ENCODE peak calls at places on chromosome 14, in six cellular contexts. One of them, this sample, is unnamed.
A peak's percentile ranks its signal among the peaks of the same experiment; 100 is the strongest.

GRCh38 chr14:77507762-77508161 is 9.1 kb upstream of the ISM2 start:
- ATAC-seq in HepG2: no peak
- ATAC-seq in GM12878: no peak
- ATAC-seq in K562: no peak
- ATAC-seq in upper lobe of left lung: no peak
- ATAC-seq in A549: no peak
- ATAC-seq in this sample: no peak

GRCh38 chr14:94571395-94571794 is 9.8 kb upstream of the SERPINA5 start:
- ATAC-seq in HepG2: no peak
- ATAC-seq in upper lobe of left lung: no peak
- ATAC-seq in A549: no peak
- ATAC-seq in K562: no peak
- ATAC-seq in GM12878: no peak
- ATAC-seq in this sample: no peak

GRCh38 chr14:60760648-60761364 is 26.2 kb downstream of the MNAT1 start:
- ATAC-seq in HepG2: no peak
- ATAC-seq in upper lobe of left lung: no peak
- ATAC-seq in A549: no peak
- ATAC-seq in K562: no peak
- ATAC-seq in GM12878: no peak
- ATAC-seq in this sample: no peak

GRCh38 chr14:38992067-38992835 is 110.8 kb downstream of the SEC23A start:
- ATAC-seq in A549: no peak
- ATAC-seq in HepG2: no peak
- ATAC-seq in K562: no peak
- ATAC-seq in GM12878: no peak
- ATAC-seq in upper lobe of left lung: no peak
- ATAC-seq in this sample: no peak

GRCh38 chr14:91872517-91873470 is 5.5 kb upstream of the TC2N start:
- ATAC-seq in A549: peak; percentile 81
- ATAC-seq in K562: no peak
- ATAC-seq in GM12878: peak; percentile 21
- ATAC-seq in upper lobe of left lung: peak; percentile 87
- ATAC-seq in HepG2: no peak
- ATAC-seq in this sample: peak; percentile 82

GRCh38 chr14:23018107-23018506 is 8.2 kb upstream of the C14orf93 start:
- ATAC-seq in GM12878: no peak
- ATAC-seq in HepG2: no peak
- ATAC-seq in upper lobe of left lung: no peak
- ATAC-seq in K562: no peak
- ATAC-seq in A549: no peak
- ATAC-seq in this sample: no peak

GRCh38 chr14:61329478-61330051 is 8.2 kb downstream of the PRKCH start:
- ATAC-seq in A549: no peak
- ATAC-seq in upper lobe of left lung: no peak
- ATAC-seq in HepG2: no peak
- ATAC-seq in K562: no peak
- ATAC-seq in GM12878: peak; percentile 76
- ATAC-seq in this sample: no peak

GRCh38 chr14:75717729-75718128 is 56.7 kb downstream of the TTLL5 start:
- ATAC-seq in upper lobe of left lung: no peak
- ATAC-seq in A549: no peak
- ATAC-seq in GM12878: no peak
- ATAC-seq in K562: no peak
- ATAC-seq in HepG2: no peak
- ATAC-seq in this sample: no peak

GRCh38 chr14:56858422-56858821 is 48.1 kb upstream of the OTX2 start:
- ATAC-seq in HepG2: no peak
- ATAC-seq in K562: no peak
- ATAC-seq in upper lobe of left lung: peak; percentile 26
- ATAC-seq in A549: no peak
- ATAC-seq in GM12878: no peak
- ATAC-seq in this sample: no peak

GRCh38 chr14:63487724-63488123 is 55.5 kb downstream of the PPP2R5E start:
- ATAC-seq in HepG2: no peak
- ATAC-seq in A549: no peak
- ATAC-seq in upper lobe of left lung: no peak
- ATAC-seq in K562: no peak
- ATAC-seq in GM12878: no peak
- ATAC-seq in this sample: no peak

GRCh38 chr14:99194136-99194535 is 77.9 kb downstream of the BCL11B start:
- ATAC-seq in GM12878: no peak
- ATAC-seq in K562: no peak
- ATAC-seq in A549: no peak
- ATAC-seq in upper lobe of left lung: no peak
- ATAC-seq in HepG2: no peak
- ATAC-seq in this sample: no peak

GRCh38 chr14:25150934-25151790 is 101.2 kb upstream of the STXBP6 start:
- ATAC-seq in upper lobe of left lung: no peak
- ATAC-seq in HepG2: peak; percentile 77
- ATAC-seq in A549: peak; percentile 51
- ATAC-seq in GM12878: peak; percentile 64
- ATAC-seq in K562: no peak
- ATAC-seq in this sample: no peak

GRCh38 chr14:39717000-39717399 is 284.8 kb upstream of the FBXO33 start:
- ATAC-seq in HepG2: no peak
- ATAC-seq in K562: no peak
- ATAC-seq in GM12878: no peak
- ATAC-seq in A549: no peak
- ATAC-seq in upper lobe of left lung: no peak
- ATAC-seq in this sample: no peak

GRCh38 chr14:96349286-96350075 is 13.7 kb downstream of the ATG2B start:
- ATAC-seq in A549: peak; percentile 28
- ATAC-seq in GM12878: peak; percentile 28
- ATAC-seq in upper lobe of left lung: no peak
- ATAC-seq in K562: peak; percentile 81
- ATAC-seq in HepG2: no peak
- ATAC-seq in this sample: no peak

GRCh38 chr14:68295316-68295816 is 475.8 kb downstream of the RAD51B start:
- ATAC-seq in K562: peak; percentile 97
- ATAC-seq in A549: no peak
- ATAC-seq in GM12878: no peak
- ATAC-seq in HepG2: peak; percentile 97
- ATAC-seq in upper lobe of left lung: peak; percentile 15
- ATAC-seq in this sample: no peak

GRCh38 chr14:30521899-30522736 is 36.8 kb upstream of the G2E3 start:
- ATAC-seq in upper lobe of left lung: no peak
- ATAC-seq in K562: peak; percentile 41
- ATAC-seq in A549: no peak
- ATAC-seq in GM12878: peak; percentile 65
- ATAC-seq in HepG2: peak; percentile 70
- ATAC-seq in this sample: no peak

GRCh38 chr14:20801726-20802125 is 918 bp downstream of the RNASE1 start:
- ATAC-seq in upper lobe of left lung: peak; percentile 68
- ATAC-seq in A549: peak; percentile 69
- ATAC-seq in HepG2: peak; percentile 67
- ATAC-seq in GM12878: no peak
- ATAC-seq in K562: peak; percentile 72
- ATAC-seq in this sample: no peak

GRCh38 chr14:52552063-52552988 is at the start of the genes GPR137C and TXNDC16:
- ATAC-seq in upper lobe of left lung: peak; percentile 100
- ATAC-seq in A549: peak; percentile 97
- ATAC-seq in HepG2: peak; percentile 94
- ATAC-seq in GM12878: peak; percentile 97
- ATAC-seq in K562: peak; percentile 95
- ATAC-seq in this sample: peak; percentile 98
- TF ChIP-seq EP300 in upper lobe of left lung: no peak
- TF ChIP-seq EP300 in A549: no peak
- TF ChIP-seq EP300 in HepG2: no peak
- TF ChIP-seq EP300 in GM12878: no peak
- TF ChIP-seq EP300 in K562: no peak
- TF ChIP-seq EP300 in this sample: no peak

GRCh38 chr14:81314443-81315175 is 85.5 kb downstream of the STON2 start:
- ATAC-seq in K562: no peak
- ATAC-seq in HepG2: no peak
- ATAC-seq in GM12878: no peak
- ATAC-seq in A549: no peak
- ATAC-seq in upper lobe of left lung: no peak
- ATAC-seq in this sample: no peak
- TF ChIP-seq EP300 in K562: no peak
- TF ChIP-seq EP300 in HepG2: no peak
- TF ChIP-seq EP300 in GM12878: no peak
- TF ChIP-seq EP300 in A549: no peak
- TF ChIP-seq EP300 in upper lobe of left lung: no peak
- TF ChIP-seq EP300 in this sample: no peak

DNA sequence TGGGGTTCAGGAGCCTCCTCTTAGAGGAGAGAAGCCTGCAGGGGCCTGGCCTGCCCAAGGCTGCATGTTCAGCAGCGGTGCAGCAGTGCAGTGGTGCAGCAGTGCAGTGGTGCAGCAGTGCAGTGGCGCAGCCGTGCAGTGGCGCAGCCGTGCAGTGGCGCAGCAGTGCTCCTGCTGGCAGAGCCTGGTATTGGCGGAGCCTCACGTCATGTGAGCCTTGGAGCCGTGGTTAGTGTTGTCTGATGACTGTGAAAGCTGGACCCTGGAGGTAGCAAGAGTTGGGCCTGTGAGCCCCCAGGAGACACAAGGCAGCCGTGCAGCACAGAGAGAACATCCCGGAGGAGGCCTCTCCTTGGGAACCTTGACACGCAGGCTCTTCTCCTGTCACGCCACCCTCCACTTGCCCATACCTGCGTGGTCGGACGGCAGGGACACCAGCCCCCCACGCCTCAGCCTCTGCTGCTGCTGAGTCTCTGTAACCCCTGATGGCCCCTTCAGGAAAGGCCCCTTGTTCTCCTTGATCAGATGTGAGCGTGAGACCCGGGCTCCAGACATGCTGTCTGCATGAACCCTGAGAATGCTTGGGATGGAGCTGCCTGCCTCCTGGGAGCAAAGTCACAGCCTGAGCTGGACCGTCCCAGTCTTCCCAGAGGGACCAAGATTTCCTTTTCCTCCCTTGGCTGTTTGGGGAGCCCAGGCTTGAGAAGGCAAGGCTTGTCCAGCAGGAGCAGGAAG is 193.7 kb downstream of the KIF26A start:
- ATAC-seq in upper lobe of left lung: no peak
- ATAC-seq in K562: peak; percentile 69
- ATAC-seq in A549: peak; percentile 84
- ATAC-seq in HepG2: peak; percentile 71
- ATAC-seq in GM12878: no peak
- ATAC-seq in this sample: no peak
- TF ChIP-seq EP300 in upper lobe of left lung: no peak
- TF ChIP-seq EP300 in K562: no peak
- TF ChIP-seq EP300 in A549: no peak
- TF ChIP-seq EP300 in HepG2: no peak
- TF ChIP-seq EP300 in GM12878: no peak
- TF ChIP-seq EP300 in this sample: no peak

GRCh38 chr14:41229824-41230223 is 376.9 kb upstream of the LRFN5 start:
- ATAC-seq in HepG2: no peak
- ATAC-seq in K562: no peak
- ATAC-seq in upper lobe of left lung: no peak
- ATAC-seq in A549: no peak
- ATAC-seq in GM12878: no peak
- ATAC-seq in this sample: no peak
- TF ChIP-seq EP300 in HepG2: no peak
- TF ChIP-seq EP300 in K562: no peak
- TF ChIP-seq EP300 in upper lobe of left lung: no peak
- TF ChIP-seq EP300 in A549: no peak
- TF ChIP-seq EP300 in GM12878: no peak
- TF ChIP-seq EP300 in this sample: no peak

GRCh38 chr14:101761881-101762529 is 496 bp downstream of the PPP2R5C start:
- ATAC-seq in GM12878: no peak
- ATAC-seq in HepG2: peak; percentile 6
- ATAC-seq in A549: no peak
- ATAC-seq in K562: peak; percentile 15
- ATAC-seq in upper lobe of left lung: no peak
- ATAC-seq in this sample: peak; percentile 14
- TF ChIP-seq EP300 in GM12878: no peak
- TF ChIP-seq EP300 in HepG2: no peak
- TF ChIP-seq EP300 in A549: no peak
- TF ChIP-seq EP300 in K562: no peak
- TF ChIP-seq EP300 in upper lobe of left lung: no peak
- TF ChIP-seq EP300 in this sample: no peak

DNA sequence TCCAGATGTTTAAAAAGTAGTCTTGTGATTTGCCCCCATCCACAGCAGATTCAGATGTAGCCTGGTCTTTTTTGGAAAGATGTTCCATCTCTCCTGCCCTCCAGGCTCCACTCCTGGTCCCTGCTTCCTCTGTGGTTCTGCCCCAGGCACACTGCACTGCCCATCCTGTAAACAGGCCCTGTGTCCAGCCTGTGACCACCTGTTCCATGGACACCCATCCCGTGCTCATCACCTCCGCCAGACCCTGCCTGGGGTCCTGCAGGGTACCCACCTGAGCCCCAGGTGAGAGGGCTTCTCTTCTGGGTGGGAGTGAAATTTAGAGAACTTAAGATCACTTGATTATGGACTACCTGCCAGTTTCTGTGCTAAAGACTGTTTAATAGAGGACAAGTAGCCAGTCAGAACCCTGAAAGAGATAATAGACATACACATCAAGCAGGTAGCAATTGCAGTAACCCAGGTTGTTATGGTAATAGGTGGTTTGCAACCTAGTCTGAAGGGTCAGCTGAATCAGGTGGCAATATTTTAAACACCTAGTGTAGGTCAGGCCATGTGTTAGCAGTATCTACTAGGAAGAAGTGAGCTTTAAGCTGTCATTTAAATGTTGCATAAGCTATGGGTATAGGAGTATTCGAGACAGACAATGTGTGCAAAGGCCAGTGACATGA is 2.1 kb downstream of the RNF31 start:
- ATAC-seq in GM12878: no peak
- ATAC-seq in upper lobe of left lung: no peak
- ATAC-seq in A549: no peak
- ATAC-seq in K562: no peak
- ATAC-seq in HepG2: no peak
- ATAC-seq in this sample: no peak
- TF ChIP-seq EP300 in GM12878: no peak
- TF ChIP-seq EP300 in upper lobe of left lung: no peak
- TF ChIP-seq EP300 in A549: no peak
- TF ChIP-seq EP300 in K562: no peak
- TF ChIP-seq EP300 in HepG2: no peak
- TF ChIP-seq EP300 in this sample: no peak

This sample was measured in gastroesophageal sphincter.